ENCODE peak calls at places on chromosomes 3 and 15, in eight cellular contexts. B, I, V, Y, A, Z, U and D are unnamed samples. For H3K9me3, the result is how much of the 10 kb centered on the place peaks cover.

GRCh38 chr3:117706037-117706436 is 996.5 kb downstream of the TUSC7 start:
- DNase-seq in B (no peak), I (no peak), V (no peak), Y (no peak), A (no peak), Z (peak), U (peak), D (no peak)

GRCh38 chr3:179036226-179036625 is 35.4 kb downstream of the ZMAT3 start:
- DNase-seq in B (no peak), I (no peak), V (no peak), Y (no peak), A (no peak), Z (no peak), U (no peak), D (no peak)

GRCh38 chr3:40355410-40355809 is 31.6 kb upstream of the ENTPD3 start:
- DNase-seq in B (no peak), I (no peak), V (no peak), Y (no peak), A (no peak), Z (no peak), U (no peak), D (no peak)

GRCh38 chr3:46926447-46926846 is 48.9 kb downstream of the PTH1R start:
- DNase-seq in B (no peak), I (no peak), V (no peak), Y (peak), A (no peak), Z (no peak), U (no peak), D (no peak)

GRCh38 chr3:49769516-49769915 is 16.8 kb downstream of the IP6K1 start:
- DNase-seq in B (no peak), I (no peak), V (no peak), Y (no peak), A (no peak), Z (no peak), U (no peak), D (no peak)

GRCh38 chr15:81227716-81228115 is 31.0 kb downstream of the IL16 start:
- DNase-seq in B (no peak), I (no peak), V (no peak), Y (no peak), A (no peak), Z (no peak), U (no peak), D (no peak)

GRCh38 chr3:197336348-197336747 is 37.9 kb upstream of the DLG1 start:
- DNase-seq in B (no peak), I (no peak), V (no peak), Y (no peak), A (no peak), Z (no peak), U (no peak), D (no peak)

GRCh38 chr3:168455814-168456213 is 360.1 kb upstream of the GOLIM4 start:
- DNase-seq in B (no peak), I (no peak), V (no peak), Y (no peak), A (no peak), Z (no peak), U (no peak), D (no peak)

GRCh38 chr3:134656211-134656800 is 5.5 kb upstream of the KY start:
- DNase-seq in B (no peak), I (no peak), V (no peak), Y (no peak), A (no peak), Z (no peak), U (no peak), D (no peak)

GRCh38 chr3:129927072-129927471 is 33.6 kb upstream of the TMCC1 start:
- DNase-seq in B (no peak), I (no peak), V (no peak), Y (no peak), A (no peak), Z (no peak), U (no peak), D (no peak)

GRCh38 chr3:119343719-119344118 is 49.5 kb downstream of the ARHGAP31 start:
- DNase-seq in B (no peak), I (no peak), V (no peak), Y (no peak), A (no peak), Z (no peak), U (no peak), D (no peak)

GRCh38 chr3:7489417-7489816 is 628.5 kb downstream of the GRM7 start:
- DNase-seq in B (no peak), I (no peak), V (no peak), Y (no peak), A (no peak), Z (no peak), U (no peak), D (no peak)

GRCh38 chr3:100005670-100006393 is 108.5 kb downstream of the FILIP1L start:
- DNase-seq in B (no peak), I (no peak), V (no peak), Y (no peak), A (peak), Z (no peak), U (no peak), D (no peak)

GRCh38 chr3:134211797-134212196 is 38.9 kb downstream of the RYK start:
- DNase-seq in B (no peak), I (peak), V (no peak), Y (no peak), A (peak), Z (no peak), U (peak), D (no peak)

GRCh38 chr3:37934631-37935289 is 55.8 kb upstream of the VILL start:
- DNase-seq in B (no peak), I (no peak), V (no peak), Y (no peak), A (no peak), Z (no peak), U (peak), D (no peak)

GRCh38 chr3:133933097-133934024 is 37.7 kb upstream of the RAB6B start:
- DNase-seq in B (peak), I (peak), V (peak), Y (no peak), A (no peak), Z (no peak), U (no peak), D (no peak)

GRCh38 chr3:196179380-196180308 is 31.6 kb downstream of the ZDHHC19 start:
- DNase-seq in B (no peak), I (no peak), V (peak), Y (no peak), A (peak), Z (peak), U (peak), D (peak)

GRCh38 chr3:184808021-184808420 is 3.9 kb upstream of the VPS8 start:
- DNase-seq in B (no peak), I (no peak), V (no peak), Y (no peak), A (peak), Z (no peak), U (no peak), D (no peak)

GRCh38 chr15:43243246-43243645 is 22.4 kb upstream of the EPB42 start:
- DNase-seq in B (no peak), I (no peak), V (no peak), Y (no peak), A (no peak), Z (no peak), U (no peak), D (no peak)

GRCh38 chr3:196186661-196187573 is 24.3 kb downstream of the ZDHHC19 start:
- DNase-seq in B (no peak), I (no peak), V (peak), Y (no peak), A (peak), Z (no peak), U (no peak), D (no peak)

GRCh38 chr3:40120816-40121215 is 188.7 kb upstream of the EIF1B start:
- DNase-seq in B (no peak), I (no peak), V (no peak), Y (no peak), A (no peak), Z (no peak), U (no peak), D (no peak)

GRCh38 chr3:146308222-146308621 is 57.3 kb upstream of the PLSCR4 start:
- DNase-seq in B (no peak), I (no peak), V (no peak), Y (no peak), A (no peak), Z (peak), U (peak), D (no peak)

GRCh38 chr3:30689202-30689641 is 82.8 kb downstream of the TGFBR2 start:
- DNase-seq in B (no peak), I (no peak), V (no peak), Y (no peak), A (no peak), Z (no peak), U (peak), D (no peak)

GRCh38 chr3:8843347-8843746 is 73.9 kb upstream of the OXTR start:
- DNase-seq in B (no peak), I (no peak), V (no peak), Y (no peak), A (no peak), Z (no peak), U (no peak), D (no peak)

GRCh38 chr3:136194409-136195257 is 1.5 kb downstream of the MSL2 start:
- DNase-seq in B (peak), I (no peak), V (peak), Y (peak), A (peak), Z (no peak), U (peak), D (peak)

GRCh38 chr3:57594576-57594975 is 2.6 kb downstream of the ARF4 start:
- DNase-seq in B (no peak), I (no peak), V (no peak), Y (no peak), A (no peak), Z (no peak), U (no peak), D (no peak)

GRCh38 chr15:23035964-23036566 is 3.3 kb downstream of the TUBGCP5 start:
- DNase-seq in B (peak), I (peak), V (peak), Y (no peak), A (peak), Z (no peak), U (peak), D (peak)

GRCh38 chr3:187000711-187001151 is 70.4 kb downstream of the ST6GAL1 start:
- DNase-seq in B (no peak), I (no peak), V (peak), Y (no peak), A (no peak), Z (no peak), U (no peak), D (no peak)

GRCh38 chr3:31223278-31223677 is 309.4 kb upstream of the STT3B start:
- DNase-seq in B (no peak), I (no peak), V (no peak), Y (no peak), A (no peak), Z (no peak), U (no peak), D (no peak)

GRCh38 chr3:155676252-155676981 is 68.5 kb downstream of the PLCH1 start:
- DNase-seq in B (no peak), I (peak), V (no peak), Y (no peak), A (peak), Z (no peak), U (peak), D (no peak)

GRCh38 chr3:105538483-105538882 is 171.8 kb downstream of the ALCAM start:
- DNase-seq in B (no peak), I (no peak), V (no peak), Y (no peak), A (no peak), Z (no peak), U (no peak), D (no peak)

GRCh38 chr3:171874251-171874679 is 31.1 kb downstream of the TMEM212 start:
- DNase-seq in B (no peak), I (no peak), V (no peak), Y (no peak), A (no peak), Z (peak), U (peak), D (no peak)

GRCh38 chr3:139735191-139735590 is 57.4 kb upstream of the NMNAT3 start:
- DNase-seq in B (no peak), I (no peak), V (no peak), Y (no peak), A (no peak), Z (no peak), U (no peak), D (no peak)

GRCh38 chr15:69666921-69667811 is 214.5 kb downstream of the RPLP1 start:
- DNase-seq in B (no peak), I (peak), V (peak), Y (peak), A (no peak), Z (no peak), U (no peak), D (no peak)

GRCh38 chr15:69666441-69666882 is 213.8 kb downstream of the RPLP1 start:
- DNase-seq in B (no peak), I (peak), V (peak), Y (peak), A (no peak), Z (no peak), U (peak), D (no peak)

GRCh38 chr15:69668963-69669362 is 216.3 kb downstream of the RPLP1 start:
- DNase-seq in B (no peak), I (peak), V (peak), Y (no peak), A (no peak), Z (no peak), U (no peak), D (no peak)

GRCh38 chr15:69665641-69666091 is 213.0 kb downstream of the RPLP1 start:
- DNase-seq in B (no peak), I (no peak), V (peak), Y (no peak), A (peak), Z (no peak), U (no peak), D (no peak)

DNA sequence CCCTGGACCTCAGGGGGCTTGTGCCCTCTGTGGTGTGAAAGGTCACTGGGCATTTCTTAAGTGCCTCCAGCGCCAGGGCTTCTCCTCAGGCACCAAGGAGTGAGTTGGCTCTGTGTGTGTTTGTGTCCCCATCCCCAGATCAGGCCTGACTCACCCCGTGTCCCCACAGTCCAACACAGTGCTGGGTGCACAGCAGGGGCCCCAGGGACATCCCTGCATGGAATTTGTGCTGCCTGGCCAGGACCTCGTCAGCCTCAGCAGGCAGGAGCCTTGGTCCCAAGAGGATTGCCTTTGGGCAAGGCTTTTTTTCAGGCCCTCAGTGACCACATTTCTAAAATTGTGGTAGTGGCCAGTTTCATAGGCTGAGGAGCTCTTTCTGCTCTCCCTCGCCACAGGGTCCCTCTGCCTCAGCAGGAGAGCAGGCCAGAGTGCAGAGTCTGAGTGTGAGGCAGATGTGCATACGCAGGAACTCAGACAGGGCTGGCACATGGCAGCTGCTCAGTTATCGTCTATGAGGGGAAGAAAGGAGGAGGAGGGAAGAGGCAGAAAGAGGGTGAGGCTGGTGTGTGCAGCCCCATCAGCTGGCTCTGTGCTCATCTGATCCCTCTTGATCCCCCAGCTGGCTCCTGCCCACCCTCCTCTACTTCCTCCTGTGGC is 215.6 kb downstream of the RPLP1 start:
- DNase-seq in B (no peak), I (no peak), V (peak), Y (no peak), A (no peak), Z (no peak), U (no peak), D (no peak)
- H3K27ac ChIP-seq in B (no peak), I (no peak), V (peak), Y (no peak), A (no peak), Z (no peak), U (no peak), D (no peak)

DNA sequence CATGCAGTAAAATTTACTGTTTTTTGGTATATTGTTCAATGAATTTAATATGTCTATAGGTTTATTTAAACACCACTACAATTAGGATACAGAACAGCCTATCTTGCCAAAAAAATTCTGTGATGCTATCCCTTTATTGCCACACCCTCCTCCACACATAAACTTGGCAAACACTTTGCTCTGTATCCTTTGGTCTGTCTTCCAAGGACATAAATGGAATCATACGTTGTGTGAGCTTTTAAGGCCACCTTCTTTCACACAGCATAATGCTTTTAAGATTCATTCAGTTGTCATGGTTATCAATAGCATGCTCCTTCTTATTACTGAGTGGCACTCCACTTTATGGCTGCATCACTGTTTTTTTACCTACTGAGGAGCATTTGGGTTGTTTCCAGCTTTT is 71.5 kb downstream of the CERS3 start:
- DNase-seq in B (no peak), I (no peak), V (no peak), Y (no peak), A (peak), Z (no peak), U (peak), D (no peak)
- H3K9me3 ChIP-seq in B (under half), I (under half), V (under half), Y (under half), A (under half), Z (under half), U (under half), D (under half)

GRCh38 chr15:90031231-90031791 is 30.2 kb downstream of the ZNF710 start:
- DNase-seq in B (no peak), I (peak), V (peak), Y (no peak), A (no peak), Z (no peak), U (peak), D (no peak)

GRCh38 chr15:90035095-90035834 is 34.1 kb downstream of the ZNF710 start:
- DNase-seq in B (peak), I (peak), V (no peak), Y (peak), A (no peak), Z (no peak), U (peak), D (no peak)

GRCh38 chr15:90030376-90030775 is 29.3 kb downstream of the ZNF710 start:
- DNase-seq in B (no peak), I (no peak), V (no peak), Y (no peak), A (no peak), Z (no peak), U (no peak), D (no peak)

GRCh38 chr15:90033448-90033847 is 32.3 kb downstream of the ZNF710 start:
- DNase-seq in B (no peak), I (no peak), V (no peak), Y (no peak), A (no peak), Z (no peak), U (no peak), D (no peak)

DNA sequence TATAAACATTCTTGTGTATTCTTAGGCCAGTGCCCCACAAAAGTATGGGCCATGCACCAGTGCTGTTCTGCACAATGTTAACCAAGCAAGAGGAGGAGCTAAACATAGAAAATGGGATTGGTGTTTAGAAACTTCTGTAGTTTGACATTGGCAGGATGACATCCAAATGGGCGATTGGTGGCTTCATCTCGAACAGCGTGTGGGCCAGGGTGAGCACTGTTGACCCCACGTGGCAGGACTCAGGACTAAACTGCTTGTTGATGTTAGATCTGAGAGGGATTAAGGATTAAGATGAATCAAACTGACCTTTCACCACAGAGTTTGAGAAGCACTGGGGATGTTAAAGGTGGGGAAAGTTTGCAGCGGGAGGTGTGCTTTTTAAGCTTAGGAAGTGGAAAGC is 31.9 kb downstream of the ZNF710 start:
- DNase-seq in B (no peak), I (no peak), V (no peak), Y (no peak), A (no peak), Z (no peak), U (no peak), D (no peak)
- H3K27ac ChIP-seq in B (no peak), I (no peak), V (peak), Y (peak), A (no peak), Z (no peak), U (no peak), D (no peak)

GRCh38 chr15:50964075-50964474 is 55.6 kb downstream of the AP4E1 start:
- DNase-seq in B (no peak), I (no peak), V (no peak), Y (no peak), A (no peak), Z (no peak), U (no peak), D (no peak)
- H3K9me3 ChIP-seq in B (under half), I (under half), V (under half), Y (under half), A (under half), Z (under half), U (under half), D (half or more)

DNA sequence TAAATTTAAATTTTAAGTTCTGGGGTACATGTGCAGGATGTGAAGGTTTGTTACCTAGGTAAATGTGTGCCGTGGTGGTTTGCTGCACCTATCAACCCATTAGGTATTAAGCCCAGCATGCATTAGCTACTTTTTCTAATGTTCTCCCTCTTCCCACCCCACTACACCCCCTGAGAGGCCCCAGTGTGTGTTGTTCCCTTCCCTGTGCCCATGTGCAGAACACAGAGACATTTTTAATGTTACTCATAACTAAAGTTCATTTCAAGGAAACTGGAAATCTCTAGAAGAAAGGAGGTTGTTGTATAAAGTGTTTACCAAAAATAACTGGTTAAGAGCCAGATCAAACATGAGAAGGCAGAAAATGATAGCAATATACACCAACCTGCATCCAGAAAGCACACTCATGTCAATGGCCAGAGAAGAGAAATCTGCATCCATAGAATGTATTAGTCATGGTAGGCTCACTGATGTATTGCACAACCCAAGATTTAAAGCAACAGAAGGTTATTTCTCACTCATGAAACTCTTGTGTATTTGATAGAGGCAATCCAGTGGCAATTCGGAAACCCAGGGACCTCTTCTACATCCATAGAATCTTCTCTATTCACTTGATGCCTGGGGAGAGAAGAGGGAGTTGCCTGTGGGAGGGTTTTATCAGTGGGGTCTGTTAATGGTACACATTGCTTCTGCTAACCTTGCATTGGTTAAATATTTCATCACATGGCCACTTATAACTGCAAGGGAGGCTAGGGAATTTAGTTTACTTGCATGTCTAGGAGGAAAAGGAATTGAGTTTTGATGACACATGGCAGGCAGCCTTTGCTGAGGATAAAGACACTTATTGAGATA is 321.9 kb upstream of the RASGRP1 start:
- DNase-seq in B (no peak), I (no peak), V (no peak), Y (no peak), A (no peak), Z (peak), U (peak), D (no peak)
- H3K27ac ChIP-seq in B (no peak), I (no peak), V (no peak), Y (peak), A (no peak), Z (peak), U (peak), D (no peak)

DNA sequence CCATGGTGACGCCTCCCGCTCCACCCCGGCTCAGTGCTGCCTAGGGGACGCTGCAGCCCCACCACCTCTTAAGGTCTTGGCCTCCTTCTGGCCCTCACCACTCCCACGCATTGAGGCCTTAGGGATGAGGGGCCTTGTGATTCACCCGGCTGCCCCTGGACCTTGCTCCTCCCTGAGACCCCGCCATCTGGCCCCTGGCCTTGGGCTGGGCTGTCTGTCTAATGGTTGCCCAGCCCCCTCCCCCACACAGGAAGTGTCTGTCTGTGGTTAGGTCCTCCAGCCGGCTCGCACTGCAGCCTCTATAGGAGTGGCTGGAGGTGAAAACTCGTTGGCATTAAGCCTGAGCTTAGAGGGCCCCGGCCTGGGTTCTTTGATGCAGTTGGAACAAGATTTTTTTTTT is 21.5 kb upstream of the MTHFS start:
- DNase-seq in B (no peak), I (no peak), V (no peak), Y (peak), A (peak), Z (no peak), U (no peak), D (no peak)
- H3K9me3 ChIP-seq in B (under half), I (under half), V (under half), Y (half or more), A (under half), Z (under half), U (under half), D (half or more)